ENCODE peak calls at places on chromosomes 6 and 20, in nine cellular contexts. One of them, this sample, is unnamed.

GRCh38 chr6:149273318-149273717 is 44.2 kb upstream of the TAB2 start:
- DNase-seq in hepatocyte: no peak
- DNase-seq in CD8-positive, alpha-beta T cell: no peak
- DNase-seq in AG04450: no peak
- DNase-seq in right atrium auricular region: no peak
- DNase-seq in cardiac muscle cell: no peak
- DNase-seq in fibroblast of lung: no peak
- DNase-seq in Peyer's patch: peak
- DNase-seq in left lung: peak
- DNase-seq in this sample: no peak

GRCh38 chr6:8027965-8028651 is 36.1 kb downstream of the BLOC1S5 start:
- DNase-seq in hepatocyte: no peak
- DNase-seq in CD8-positive, alpha-beta T cell: no peak
- DNase-seq in AG04450: no peak
- DNase-seq in right atrium auricular region: no peak
- DNase-seq in cardiac muscle cell: no peak
- DNase-seq in fibroblast of lung: peak
- DNase-seq in Peyer's patch: no peak
- DNase-seq in left lung: no peak
- DNase-seq in this sample: peak

GRCh38 chr6:53317861-53318260 is 30.9 kb downstream of the ELOVL5 start:
- DNase-seq in hepatocyte: no peak
- DNase-seq in CD8-positive, alpha-beta T cell: no peak
- DNase-seq in AG04450: no peak
- DNase-seq in right atrium auricular region: no peak
- DNase-seq in cardiac muscle cell: no peak
- DNase-seq in fibroblast of lung: no peak
- DNase-seq in Peyer's patch: no peak
- DNase-seq in left lung: no peak
- DNase-seq in this sample: no peak

GRCh38 chr20:47276856-47277541 is 79.5 kb downstream of the ZMYND8 start:
- DNase-seq in hepatocyte: no peak
- DNase-seq in CD8-positive, alpha-beta T cell: no peak
- DNase-seq in AG04450: no peak
- DNase-seq in right atrium auricular region: peak
- DNase-seq in cardiac muscle cell: no peak
- DNase-seq in fibroblast of lung: peak
- DNase-seq in Peyer's patch: no peak
- DNase-seq in left lung: no peak
- DNase-seq in this sample: peak

GRCh38 chr6:112337209-112337638 is 9.9 kb upstream of the RFPL4B start:
- DNase-seq in hepatocyte: peak
- DNase-seq in CD8-positive, alpha-beta T cell: no peak
- DNase-seq in AG04450: peak
- DNase-seq in right atrium auricular region: peak
- DNase-seq in cardiac muscle cell: peak
- DNase-seq in fibroblast of lung: peak
- DNase-seq in Peyer's patch: no peak
- DNase-seq in left lung: peak
- DNase-seq in this sample: peak

GRCh38 chr6:45663181-45664180 is 285.7 kb upstream of the SUPT3H start:
- DNase-seq in hepatocyte: peak
- DNase-seq in CD8-positive, alpha-beta T cell: peak
- DNase-seq in AG04450: no peak
- DNase-seq in right atrium auricular region: peak
- DNase-seq in cardiac muscle cell: peak
- DNase-seq in fibroblast of lung: peak
- DNase-seq in Peyer's patch: peak
- DNase-seq in left lung: no peak
- DNase-seq in this sample: peak

GRCh38 chr6:21022343-21023107 is 488.3 kb downstream of the CDKAL1 start:
- DNase-seq in hepatocyte: peak
- DNase-seq in CD8-positive, alpha-beta T cell: no peak
- DNase-seq in AG04450: peak
- DNase-seq in right atrium auricular region: no peak
- DNase-seq in cardiac muscle cell: no peak
- DNase-seq in fibroblast of lung: peak
- DNase-seq in Peyer's patch: peak
- DNase-seq in left lung: peak
- DNase-seq in this sample: peak

GRCh38 chr6:61809004-61809595 is 476.9 kb downstream of the KHDRBS2 start:
- DNase-seq in hepatocyte: peak
- DNase-seq in CD8-positive, alpha-beta T cell: no peak
- DNase-seq in AG04450: no peak
- DNase-seq in right atrium auricular region: no peak
- DNase-seq in cardiac muscle cell: peak
- DNase-seq in fibroblast of lung: no peak
- DNase-seq in Peyer's patch: no peak
- DNase-seq in left lung: no peak
- DNase-seq in this sample: peak

GRCh38 chr20:59884494-59884893 is 48.9 kb downstream of the SYCP2 start:
- DNase-seq in hepatocyte: no peak
- DNase-seq in CD8-positive, alpha-beta T cell: no peak
- DNase-seq in AG04450: no peak
- DNase-seq in right atrium auricular region: no peak
- DNase-seq in cardiac muscle cell: no peak
- DNase-seq in fibroblast of lung: no peak
- DNase-seq in Peyer's patch: no peak
- DNase-seq in left lung: no peak
- DNase-seq in this sample: no peak

GRCh38 chr6:27577922-27578321 is 105.0 kb upstream of the ZNF184 start:
- DNase-seq in hepatocyte: no peak
- DNase-seq in CD8-positive, alpha-beta T cell: no peak
- DNase-seq in AG04450: no peak
- DNase-seq in right atrium auricular region: no peak
- DNase-seq in cardiac muscle cell: no peak
- DNase-seq in fibroblast of lung: no peak
- DNase-seq in Peyer's patch: no peak
- DNase-seq in left lung: no peak
- DNase-seq in this sample: no peak

GRCh38 chr6:100203391-100203790 is 209.4 kb upstream of the MCHR2 start:
- DNase-seq in hepatocyte: peak
- DNase-seq in CD8-positive, alpha-beta T cell: no peak
- DNase-seq in AG04450: peak
- DNase-seq in right atrium auricular region: no peak
- DNase-seq in cardiac muscle cell: no peak
- DNase-seq in fibroblast of lung: peak
- DNase-seq in Peyer's patch: no peak
- DNase-seq in left lung: no peak
- DNase-seq in this sample: peak

GRCh38 chr6:63740709-63741108 is 105.1 kb downstream of the PHF3 start:
- DNase-seq in hepatocyte: no peak
- DNase-seq in CD8-positive, alpha-beta T cell: no peak
- DNase-seq in AG04450: peak
- DNase-seq in right atrium auricular region: no peak
- DNase-seq in cardiac muscle cell: no peak
- DNase-seq in fibroblast of lung: peak
- DNase-seq in Peyer's patch: no peak
- DNase-seq in left lung: no peak
- DNase-seq in this sample: peak

GRCh38 chr6:169811521-169812256 is 60.3 kb downstream of the ERMARD start:
- DNase-seq in hepatocyte: no peak
- DNase-seq in CD8-positive, alpha-beta T cell: no peak
- DNase-seq in AG04450: no peak
- DNase-seq in right atrium auricular region: no peak
- DNase-seq in cardiac muscle cell: no peak
- DNase-seq in fibroblast of lung: no peak
- DNase-seq in Peyer's patch: no peak
- DNase-seq in left lung: peak
- DNase-seq in this sample: no peak

GRCh38 chr6:71138416-71138815 is 150.2 kb upstream of the OGFRL1 start:
- DNase-seq in hepatocyte: no peak
- DNase-seq in CD8-positive, alpha-beta T cell: no peak
- DNase-seq in AG04450: no peak
- DNase-seq in right atrium auricular region: no peak
- DNase-seq in cardiac muscle cell: no peak
- DNase-seq in fibroblast of lung: no peak
- DNase-seq in Peyer's patch: no peak
- DNase-seq in left lung: no peak
- DNase-seq in this sample: no peak
- H3K27ac ChIP-seq in hepatocyte: no peak
- H3K27ac ChIP-seq in CD8-positive, alpha-beta T cell: no peak
- H3K27ac ChIP-seq in AG04450: no peak
- H3K27ac ChIP-seq in right atrium auricular region: no peak
- H3K27ac ChIP-seq in cardiac muscle cell: no peak
- H3K27ac ChIP-seq in fibroblast of lung: no peak
- H3K27ac ChIP-seq in Peyer's patch: no peak
- H3K27ac ChIP-seq in left lung: no peak
- H3K27ac ChIP-seq in this sample: no peak

GRCh38 chr6:1062786-1063545 is 248.9 kb upstream of the FOXQ1 start:
- DNase-seq in hepatocyte: no peak
- DNase-seq in CD8-positive, alpha-beta T cell: no peak
- DNase-seq in AG04450: no peak
- DNase-seq in right atrium auricular region: no peak
- DNase-seq in cardiac muscle cell: no peak
- DNase-seq in fibroblast of lung: no peak
- DNase-seq in Peyer's patch: no peak
- DNase-seq in left lung: no peak
- DNase-seq in this sample: no peak
- TF ChIP-seq CTCF in hepatocyte: no peak
- TF ChIP-seq CTCF in CD8-positive, alpha-beta T cell: no peak
- TF ChIP-seq CTCF in AG04450: no peak
- TF ChIP-seq CTCF in right atrium auricular region: no peak
- TF ChIP-seq CTCF in cardiac muscle cell: no peak
- TF ChIP-seq CTCF in fibroblast of lung: no peak
- TF ChIP-seq CTCF in Peyer's patch: no peak
- TF ChIP-seq CTCF in left lung: no peak
- TF ChIP-seq CTCF in this sample: no peak

DNA sequence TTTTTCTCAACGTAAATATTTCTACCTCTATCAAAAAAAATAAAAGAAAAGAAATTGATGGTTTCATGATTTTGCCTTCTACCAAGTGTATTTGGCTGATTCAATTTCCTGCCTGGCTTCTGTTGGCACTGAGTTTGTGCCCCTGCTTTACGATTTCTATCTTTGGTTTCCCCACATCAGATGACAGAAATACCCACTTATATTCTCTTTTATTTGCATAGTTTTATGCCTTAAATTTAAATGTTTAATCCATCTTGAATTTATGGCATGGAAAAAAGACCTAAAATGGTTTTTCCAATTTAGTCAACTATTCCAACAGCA is 34.3 kb downstream of the RNF24 start:
- DNase-seq in hepatocyte: no peak
- DNase-seq in CD8-positive, alpha-beta T cell: no peak
- DNase-seq in AG04450: no peak
- DNase-seq in right atrium auricular region: no peak
- DNase-seq in cardiac muscle cell: no peak
- DNase-seq in fibroblast of lung: no peak
- DNase-seq in Peyer's patch: no peak
- DNase-seq in left lung: no peak
- DNase-seq in this sample: no peak
- H3K4me3 ChIP-seq in hepatocyte: no peak
- H3K4me3 ChIP-seq in CD8-positive, alpha-beta T cell: peak
- H3K4me3 ChIP-seq in AG04450: no peak
- H3K4me3 ChIP-seq in right atrium auricular region: peak
- H3K4me3 ChIP-seq in cardiac muscle cell: no peak
- H3K4me3 ChIP-seq in fibroblast of lung: peak
- H3K4me3 ChIP-seq in Peyer's patch: no peak
- H3K4me3 ChIP-seq in left lung: no peak
- H3K4me3 ChIP-seq in this sample: no peak

GRCh38 chr6:39530201-39530759 is 194.9 kb downstream of the KIF6 start:
- DNase-seq in hepatocyte: peak
- DNase-seq in CD8-positive, alpha-beta T cell: no peak
- DNase-seq in AG04450: no peak
- DNase-seq in right atrium auricular region: no peak
- DNase-seq in cardiac muscle cell: no peak
- DNase-seq in fibroblast of lung: peak
- DNase-seq in Peyer's patch: no peak
- DNase-seq in left lung: no peak
- DNase-seq in this sample: no peak
- H3K27ac ChIP-seq in hepatocyte: no peak
- H3K27ac ChIP-seq in CD8-positive, alpha-beta T cell: no peak
- H3K27ac ChIP-seq in AG04450: no peak
- H3K27ac ChIP-seq in right atrium auricular region: no peak
- H3K27ac ChIP-seq in cardiac muscle cell: no peak
- H3K27ac ChIP-seq in fibroblast of lung: no peak
- H3K27ac ChIP-seq in Peyer's patch: peak
- H3K27ac ChIP-seq in left lung: no peak
- H3K27ac ChIP-seq in this sample: no peak

GRCh38 chr6:113859349-113860164 is 2.4 kb downstream of the MARCKS start:
- DNase-seq in hepatocyte: peak
- DNase-seq in CD8-positive, alpha-beta T cell: no peak
- DNase-seq in AG04450: no peak
- DNase-seq in right atrium auricular region: no peak
- DNase-seq in cardiac muscle cell: peak
- DNase-seq in fibroblast of lung: peak
- DNase-seq in Peyer's patch: no peak
- DNase-seq in left lung: peak
- DNase-seq in this sample: no peak
- TF ChIP-seq CTCF in hepatocyte: peak
- TF ChIP-seq CTCF in CD8-positive, alpha-beta T cell: no peak
- TF ChIP-seq CTCF in AG04450: no peak
- TF ChIP-seq CTCF in right atrium auricular region: no peak
- TF ChIP-seq CTCF in cardiac muscle cell: no peak
- TF ChIP-seq CTCF in fibroblast of lung: no peak
- TF ChIP-seq CTCF in Peyer's patch: no peak
- TF ChIP-seq CTCF in left lung: no peak
- TF ChIP-seq CTCF in this sample: no peak

This sample was measured in brain microvascular endothelial cell.